ENCODE peak calls at places on chromosomes 7 and 10, in six cellular contexts. I is NCI-H1092 treated with DMSO at 0.1 percent for 48 hours; U is T-helper 9 cell; M is NCI-H1105; J is GM03348; D is activated CD4-positive, alpha-beta T cell treated with anti-CD3 and anti-CD28 coated beads for 24 hours. C is an unnamed sample.

GRCh38 chr10:101536800-101537199 is 51.3 kb downstream of the POLL start:
- DNase-seq in D (no peak), I (no peak), U (no peak), J (peak), M (no peak), C (no peak)

GRCh38 chr10:4733150-4733842 is 92.7 kb upstream of the AKR1E2 start:
- DNase-seq in M (no peak), D (no peak), I (no peak), U (no peak), J (no peak), C (no peak)

GRCh38 chr7:22582860-22583640 is 83.1 kb upstream of the STEAP1B start:
- DNase-seq in M (no peak), I (no peak), D (no peak), U (no peak), J (peak), C (no peak)

GRCh38 chr7:17298840-17299476 is 506 bp downstream of the AHR start:
- DNase-seq in U (peak), I (peak), M (peak), D (peak), J (peak), C (peak)

GRCh38 chr7:45893996-45894664 is 5.8 kb downstream of the IGFBP1 start:
- DNase-seq in J (no peak), U (no peak), D (no peak), M (no peak), I (no peak), C (no peak)

GRCh38 chr10:118251791-118252190 is 90.3 kb downstream of the FAM204A start:
- DNase-seq in M (no peak), J (peak), I (no peak), D (no peak), U (no peak), C (no peak)

GRCh38 chr7:23043441-23043840 is 29.5 kb upstream of the HYCC1 start:
- DNase-seq in I (no peak), M (no peak), U (no peak), D (no peak), J (no peak), C (no peak)

GRCh38 chr10:102411341-102412255 is 7.0 kb downstream of the PSD start:
- DNase-seq in J (no peak), D (no peak), U (no peak), I (no peak), M (no peak), C (no peak)

GRCh38 chr10:71812016-71812912 is 38.8 kb downstream of the PSAP start:
- DNase-seq in J (peak), U (peak), I (peak), D (peak), M (peak), C (peak)

GRCh38 chr7:120273476-120273975 is 551 bp downstream of the KCND2 start:
- DNase-seq in M (peak), U (no peak), J (peak), D (no peak), I (peak), C (no peak)

GRCh38 chr10:533611-534566 is 155.6 kb downstream of the DIP2C start:
- DNase-seq in J (no peak), D (no peak), M (no peak), U (no peak), I (no peak), C (no peak)

GRCh38 chr10:101858723-101859500 is 15.3 kb upstream of the KCNIP2 start:
- DNase-seq in M (no peak), U (no peak), D (no peak), J (no peak), I (no peak), C (no peak)

GRCh38 chr7:124459101-124460052 is 306.2 kb downstream of the GPR37 start:
- DNase-seq in I (no peak), J (peak), D (no peak), U (no peak), M (no peak), C (no peak)

GRCh38 chr10:77456414-77456813 is 181.2 kb downstream of the KCNMA1 start:
- DNase-seq in D (no peak), U (no peak), I (peak), M (no peak), J (no peak), C (no peak)

GRCh38 chr10:78433063-78433717 is 399.5 kb downstream of the RPS24 start:
- DNase-seq in M (no peak), U (no peak), I (no peak), D (no peak), J (no peak), C (no peak)

GRCh38 chr10:51358227-51358626 is 283.9 kb downstream of the PRKG1 start:
- DNase-seq in U (no peak), M (no peak), I (no peak), D (no peak), J (no peak), C (no peak)

GRCh38 chr10:11454958-11455566 is 156.4 kb downstream of the USP6NL start:
- DNase-seq in I (no peak), M (no peak), J (no peak), U (no peak), D (no peak), C (no peak)

GRCh38 chr7:121960678-121961461 is 87.9 kb downstream of the PTPRZ1 start:
- DNase-seq in I (no peak), U (no peak), M (no peak), D (no peak), J (peak), C (no peak)

GRCh38 chr7:145105561-145105960 is 269.7 kb upstream of the TPK1 start:
- DNase-seq in I (peak), U (no peak), D (no peak), M (no peak), J (no peak), C (no peak)